ENCODE peak calls at places on chromosomes 13 and 19, in four cellular contexts. D is A549, R is NB4, Y is K562. G is an unnamed sample.

GRCh38 chr19:4759388-4760284 is 31.9 kb upstream of the FEM1A start:
- DNase-seq in D (peak), R (peak), Y (peak), G (peak)

GRCh38 chr19:57099199-57099661 is 20.6 kb upstream of the USP29 start:
- DNase-seq in D (peak), R (peak), Y (peak), G (no peak)

GRCh38 chr13:40920826-40921225 is 98.3 kb downstream of the ELF1 start:
- DNase-seq in D (no peak), R (no peak), Y (no peak), G (no peak)

GRCh38 chr13:73034901-73035300 is 23.9 kb upstream of the KLF5 start:
- DNase-seq in D (no peak), R (no peak), Y (no peak), G (no peak)

GRCh38 chr13:74575729-74576125 is 441.5 kb upstream of the KLF12 start:
- DNase-seq in D (peak), R (peak), Y (peak), G (peak)

GRCh38 chr13:98144501-98145350 is 1.8 kb downstream of the FARP1 start:
- DNase-seq in D (no peak), R (no peak), Y (no peak), G (peak)

GRCh38 chr19:14473915-14474578 is 1.1 kb downstream of the PTGER1 start:
- DNase-seq in D (no peak), R (no peak), Y (peak), G (no peak)

GRCh38 chr13:22800726-22801401 is 379.9 kb upstream of the SGCG start:
- DNase-seq in D (no peak), R (peak), Y (no peak), G (no peak)

GRCh38 chr13:90857921-90858320 is 489.6 kb upstream of the MIR17HG start:
- DNase-seq in D (no peak), R (no peak), Y (no peak), G (no peak)

GRCh38 chr19:29467824-29468401 is 57.9 kb upstream of the VSTM2B start:
- DNase-seq in D (peak), R (peak), Y (peak), G (no peak)

GRCh38 chr13:108495686-108496363 is 133.6 kb upstream of the MYO16 start:
- DNase-seq in D (no peak), R (no peak), Y (no peak), G (no peak)

GRCh38 chr13:75139291-75139690 is 342.7 kb downstream of the TBC1D4 start:
- DNase-seq in D (no peak), R (no peak), Y (no peak), G (no peak)

GRCh38 chr19:48900477-48901452 is 653 bp downstream of the NUCB1 start:
- DNase-seq in D (no peak), R (peak), Y (no peak), G (peak)

GRCh38 chr19:44927746-44928145 is 13.3 kb downstream of the APOC1 start:
- DNase-seq in D (no peak), R (no peak), Y (no peak), G (no peak)

GRCh38 chr13:107873908-107874307 is 341.4 kb downstream of the LIG4 start:
- DNase-seq in D (no peak), R (no peak), Y (no peak), G (no peak)

GRCh38 chr19:29269641-29270040 is 56.7 kb upstream of the UQCRFS1 start:
- DNase-seq in D (no peak), R (no peak), Y (no peak), G (no peak)

GRCh38 chr13:44142540-44142867 is 231.1 kb upstream of the SERP2 start:
- DNase-seq in D (peak), R (no peak), Y (no peak), G (no peak)

GRCh38 chr19:5621311-5621944 is 1.1 kb downstream of the SAFB2 start:
- DNase-seq in D (no peak), R (no peak), Y (no peak), G (peak)

GRCh38 chr13:87677334-87678234 is 6.4 kb downstream of the SLITRK5 start:
- DNase-seq in D (no peak), R (no peak), Y (no peak), G (no peak)

GRCh38 chr19:44666852-44667251 is 4.4 kb upstream of the CEACAM19 start:
- DNase-seq in D (no peak), R (no peak), Y (no peak), G (no peak)

GRCh38 chr13:30877335-30877734 is 28.7 kb upstream of the MEDAG start:
- DNase-seq in D (no peak), R (no peak), Y (no peak), G (peak)

GRCh38 chr19:35901854-35902661 is at the start of gene HCST:
- DNase-seq in D (no peak), R (peak), Y (no peak), G (no peak)

GRCh38 chr19:926595-927043 is 784 bp downstream of the ARID3A start:
- DNase-seq in D (no peak), R (no peak), Y (peak), G (no peak)

GRCh38 chr13:43785681-43786471 is 896 bp downstream of the ENOX1 start:
- DNase-seq in D (peak), R (no peak), Y (no peak), G (peak)

GRCh38 chr19:44570984-44571684 is 41.7 kb upstream of the CEACAM20 start:
- DNase-seq in D (peak), R (peak), Y (peak), G (peak)

GRCh38 chr19:48400018-48400742 is 6.7 kb downstream of the GRIN2D start:
- DNase-seq in D (peak), R (peak), Y (peak), G (peak)

GRCh38 chr13:109998808-109999528 is 212.6 kb upstream of the IRS2 start:
- DNase-seq in D (peak), R (peak), Y (no peak), G (no peak)

DNA sequence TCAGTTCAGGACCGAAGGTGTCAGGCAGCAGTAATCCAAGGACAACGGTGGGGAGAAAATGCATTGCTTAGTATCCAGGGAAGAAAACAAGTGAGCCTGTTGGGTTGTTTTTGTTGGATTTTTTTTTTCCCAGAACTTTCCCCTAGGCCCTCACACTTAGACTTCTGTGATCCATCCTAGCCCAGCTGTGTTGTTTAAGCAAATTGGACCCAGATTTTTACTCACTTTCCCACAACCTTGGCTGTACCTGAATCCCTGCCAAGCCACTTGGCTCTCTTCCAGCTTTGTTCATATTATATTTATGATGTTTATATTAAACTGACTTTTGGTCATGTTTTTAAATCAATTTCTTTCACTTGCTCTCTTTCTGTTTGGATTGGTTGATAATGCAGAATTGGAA is 16.5 kb downstream of the OLFM4 start:
- DNase-seq in D (no peak), R (no peak), Y (no peak), G (peak)
- TF ChIP-seq MYC in D (no peak), R (no peak), Y (no peak), G (no peak)

GRCh38 chr19:39951686-39952085 is 17.3 kb upstream of the FCGBP start:
- DNase-seq in D (peak), R (peak), Y (no peak), G (no peak)
- TF ChIP-seq MYC in D (no peak), R (no peak), Y (no peak), G (no peak)

DNA sequence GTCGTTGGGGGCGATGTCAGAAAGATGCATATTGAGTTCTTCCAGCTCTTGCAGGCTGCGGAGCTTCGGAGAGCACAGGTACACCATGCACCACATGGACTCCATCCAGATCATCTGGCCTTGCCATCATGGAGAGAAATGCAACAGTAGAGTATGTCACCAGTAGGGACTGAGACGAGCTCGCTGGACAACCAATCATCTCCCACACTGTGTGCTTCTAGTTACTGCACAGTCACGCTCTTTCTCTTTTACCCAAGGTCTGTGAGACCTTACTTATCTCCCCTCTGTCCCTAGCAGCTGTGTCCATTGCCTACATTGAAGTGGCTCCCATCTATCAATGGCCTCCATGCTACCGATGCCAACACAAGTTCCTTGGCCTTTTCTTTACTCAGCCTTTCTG is 90.5 kb downstream of the C13orf42 start:
- DNase-seq in D (no peak), R (no peak), Y (peak), G (no peak)
- TF ChIP-seq MYC in D (no peak), R (no peak), Y (no peak), G (no peak)

GRCh38 chr19:2266183-2266993 is 10.2 kb upstream of the JSRP1 start:
- DNase-seq in D (no peak), R (peak), Y (peak), G (peak)
- TF ChIP-seq MYC in D (no peak), R (peak), Y (peak), G (peak)

DNA sequence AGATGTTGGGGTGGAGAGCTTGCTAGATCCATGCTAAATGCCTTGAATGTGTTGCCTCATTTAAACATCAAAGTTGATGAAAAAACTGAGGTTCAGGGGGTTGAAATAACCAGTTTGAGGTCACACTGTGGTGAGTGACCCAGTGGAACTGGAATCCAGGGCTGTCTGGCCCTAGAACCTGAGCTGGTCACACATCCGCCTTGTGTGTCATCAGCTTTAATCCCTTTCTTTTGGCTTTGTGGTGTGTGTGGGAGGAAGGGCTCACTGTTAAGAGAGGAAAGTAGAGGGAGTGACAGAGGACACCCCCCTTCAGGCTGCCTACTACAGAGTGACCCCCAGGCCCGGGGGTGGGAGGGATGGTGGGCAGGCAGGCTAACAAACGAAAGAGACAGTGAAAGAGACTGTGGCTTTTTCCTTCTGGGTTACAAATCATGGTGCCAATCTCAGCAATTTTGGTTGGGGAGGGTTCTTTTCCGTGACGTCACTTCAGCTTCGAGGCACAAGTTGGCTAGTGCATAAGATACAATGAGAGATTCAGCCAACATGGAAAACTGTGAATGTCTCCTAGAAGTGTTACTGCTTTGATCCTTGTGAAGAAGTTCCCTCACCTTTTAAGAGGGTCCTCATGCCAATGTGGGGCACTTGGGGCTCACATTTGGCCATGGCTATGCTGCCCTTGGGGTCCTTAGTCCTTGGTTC is 164.9 kb downstream of the DLEU7 start:
- DNase-seq in D (no peak), R (peak), Y (no peak), G (no peak)
- TF ChIP-seq MYC in D (no peak), R (no peak), Y (no peak), G (no peak)

GRCh38 chr19:34034318-34034846 is 137.9 kb upstream of the LSM14A start:
- DNase-seq in D (no peak), R (no peak), Y (no peak), G (no peak)
- TF ChIP-seq MYC in D (no peak), R (no peak), Y (no peak), G (no peak)

GRCh38 chr19:33302974-33303790 is 848 bp upstream of the CEBPA start:
- DNase-seq in D (peak), R (peak), Y (peak), G (peak)
- TF ChIP-seq MYC in D (no peak), R (no peak), Y (no peak), G (no peak)

DNA sequence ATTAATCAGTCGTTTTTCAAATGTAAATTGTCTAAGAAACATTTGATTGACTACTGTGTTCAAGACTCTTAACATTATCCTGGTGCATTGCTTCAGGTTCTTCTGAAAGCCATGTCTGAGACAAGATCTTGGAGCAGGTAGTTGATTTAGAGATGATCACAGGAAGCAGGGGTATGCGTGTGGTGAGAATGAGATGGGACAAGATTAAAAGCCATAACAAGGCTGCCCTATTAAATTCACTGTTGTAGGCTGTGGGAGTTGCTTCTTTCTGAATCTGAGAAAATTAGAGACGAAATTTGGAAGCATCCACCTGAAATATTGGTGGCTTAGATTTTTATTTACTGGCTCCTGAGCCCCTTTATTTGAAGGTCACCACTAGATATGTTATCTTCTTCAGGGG is 687.4 kb upstream of the SLITRK6 start:
- DNase-seq in D (no peak), R (no peak), Y (no peak), G (no peak)
- TF ChIP-seq MYC in D (no peak), R (no peak), Y (no peak), G (no peak)

GRCh38 chr19:2026770-2027169 is 11.3 kb upstream of the BTBD2 start:
- DNase-seq in D (no peak), R (no peak), Y (no peak), G (no peak)

GRCh38 chr19:2022289-2022688 is 6.8 kb upstream of the BTBD2 start:
- DNase-seq in D (no peak), R (no peak), Y (no peak), G (no peak)

GRCh38 chr19:2032296-2032941 is 16.9 kb upstream of the BTBD2 start:
- DNase-seq in D (peak), R (peak), Y (no peak), G (peak)

GRCh38 chr19:2021453-2022140 is 6.1 kb upstream of the BTBD2 start:
- DNase-seq in D (no peak), R (no peak), Y (no peak), G (no peak)

DNA sequence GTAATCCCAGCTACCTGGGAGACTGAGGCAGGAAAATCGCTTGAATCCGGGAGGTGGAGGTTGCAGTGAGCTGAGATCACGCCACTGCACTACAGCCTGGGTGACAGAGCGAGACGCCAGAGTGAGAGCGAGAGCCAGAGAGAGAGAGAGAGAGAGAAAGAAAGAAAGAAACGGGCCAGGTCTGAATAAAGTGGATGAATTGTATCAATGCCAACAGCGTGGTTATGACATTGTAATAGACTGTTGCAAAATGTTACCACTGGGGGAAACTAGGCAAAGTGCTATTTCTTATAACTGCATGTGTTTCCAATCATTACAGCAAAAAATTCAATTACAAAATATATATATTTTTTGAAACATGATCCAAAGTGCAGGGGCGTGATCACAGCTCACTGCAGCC is 11.8 kb upstream of the BTBD2 start:
- DNase-seq in D (no peak), R (peak), Y (no peak), G (no peak)
- TF ChIP-seq MYC in D (no peak), R (no peak), Y (no peak), G (no peak)